ENCODE peak calls at places on chromosome 14, in seven cellular contexts. E is HTR-8/SVneo; V is EL; O is T follicular helper cell; P is heart right ventricle; X is stimulated activated CD4-positive, alpha-beta T cell treated with anti-CD3 and anti-CD28 coated beads, Interleukin-4, amount 100 ng/mL, for 1 hour; U is iPS-NIHi11. I is an unnamed sample.

GRCh38 chr14:24013654-24014514 is 25.2 kb downstream of the DHRS4L2 start:
- DNase-seq in E (peak), V (peak), O (peak), P (no peak), X (no peak), U (peak), I (peak)

GRCh38 chr14:73633115-73633514 is 11.7 kb upstream of the DNAL1 start:
- DNase-seq in E (no peak), V (peak), O (no peak), P (no peak), X (peak), U (no peak), I (no peak)

GRCh38 chr14:98198385-98198784 is 1073.6 kb downstream of the BCL11B start:
- DNase-seq in E (no peak), V (no peak), O (no peak), P (no peak), X (no peak), U (no peak), I (peak)

GRCh38 chr14:84987042-84987441 is 542.9 kb upstream of the FLRT2 start:
- DNase-seq in E (no peak), V (no peak), O (no peak), P (no peak), X (no peak), U (no peak), I (no peak)

GRCh38 chr14:101173698-101174521 is 270.4 kb upstream of the RTL1 start:
- DNase-seq in E (no peak), V (no peak), O (no peak), P (no peak), X (no peak), U (no peak), I (no peak)

GRCh38 chr14:103819503-103820307 is 27.7 kb downstream of the PPP1R13B start:
- DNase-seq in E (no peak), V (no peak), O (no peak), P (peak), X (no peak), U (peak), I (no peak)

GRCh38 chr14:104732355-104732804 is 8.4 kb downstream of the ADSS1 start:
- DNase-seq in E (no peak), V (no peak), O (no peak), P (peak), X (no peak), U (no peak), I (no peak)

GRCh38 chr14:72619071-72619710 is 274.7 kb downstream of the DPF3 start:
- DNase-seq in E (no peak), V (peak), O (no peak), P (no peak), X (no peak), U (no peak), I (no peak)

GRCh38 chr14:52876311-52876710 is 74.5 kb downstream of the FERMT2 start:
- DNase-seq in E (no peak), V (peak), O (no peak), P (no peak), X (no peak), U (no peak), I (no peak)

GRCh38 chr14:53509845-53510244 is 356.7 kb upstream of the DDHD1 start:
- DNase-seq in E (no peak), V (no peak), O (no peak), P (no peak), X (no peak), U (no peak), I (no peak)

GRCh38 chr14:50319721-50320120 is 7.6 kb downstream of the DMAC2L start:
- DNase-seq in E (no peak), V (peak), O (no peak), P (no peak), X (no peak), U (no peak), I (no peak)

GRCh38 chr14:75369506-75369905 is 58.3 kb upstream of the JDP2 start:
- DNase-seq in E (no peak), V (no peak), O (no peak), P (peak), X (no peak), U (no peak), I (no peak)

GRCh38 chr14:69640931-69641330 is 29.5 kb downstream of the SUSD6 start:
- DNase-seq in E (no peak), V (no peak), O (no peak), P (no peak), X (no peak), U (no peak), I (no peak)

GRCh38 chr14:80988742-80989429 is 33.5 kb downstream of the TSHR start:
- DNase-seq in E (no peak), V (no peak), O (no peak), P (no peak), X (no peak), U (no peak), I (no peak)

GRCh38 chr14:74035556-74035955 is 16.4 kb downstream of the BBOF1 start:
- DNase-seq in E (no peak), V (peak), O (no peak), P (no peak), X (no peak), U (no peak), I (no peak)

GRCh38 chr14:40983604-40984003 is 623.1 kb upstream of the LRFN5 start:
- DNase-seq in E (no peak), V (no peak), O (no peak), P (no peak), X (no peak), U (no peak), I (no peak)

GRCh38 chr14:103231376-103232019 is 102.5 kb upstream of the EIF5 start:
- DNase-seq in E (no peak), V (no peak), O (no peak), P (no peak), X (no peak), U (no peak), I (no peak)

GRCh38 chr14:57748279-57748678 is 117.6 kb downstream of the SLC35F4 start:
- DNase-seq in E (no peak), V (no peak), O (no peak), P (no peak), X (no peak), U (no peak), I (no peak)

GRCh38 chr14:88321692-88322504 is 1.2 kb downstream of the KCNK10 start:
- DNase-seq in E (no peak), V (no peak), O (no peak), P (no peak), X (no peak), U (peak), I (no peak)

GRCh38 chr14:37466003-37466622 is 128.9 kb downstream of the FOXA1 start:
- DNase-seq in E (no peak), V (no peak), O (no peak), P (no peak), X (no peak), U (no peak), I (no peak)

GRCh38 chr14:76267322-76268012 is 108.5 kb upstream of the ESRRB start:
- DNase-seq in E (peak), V (peak), O (no peak), P (peak), X (peak), U (peak), I (no peak)

GRCh38 chr14:105067140-105067968 is 2.1 kb upstream of the GPR132 start:
- DNase-seq in E (peak), V (peak), O (peak), P (no peak), X (peak), U (peak), I (no peak)

GRCh38 chr14:62189698-62190097 is 427.5 kb downstream of the SNAPC1 start:
- DNase-seq in E (no peak), V (peak), O (no peak), P (no peak), X (no peak), U (no peak), I (no peak)

GRCh38 chr14:21087294-21088091 is 11.0 kb downstream of the ZNF219 start:
- DNase-seq in E (peak), V (peak), O (peak), P (no peak), X (no peak), U (peak), I (peak)

GRCh38 chr14:104049576-104050240 is 35.8 kb upstream of the ASPG start:
- DNase-seq in E (no peak), V (no peak), O (no peak), P (no peak), X (no peak), U (no peak), I (no peak)

I was measured in DND-41.